ENCODE peak calls at places on chromosomes 11 and 22, in seven cellular contexts. One of them, this sample, is unnamed.

GRCh38 chr11:126716456-126717083 is 284.0 kb downstream of the KIRREL3 start:
- DNase-seq in tibial nerve: peak
- DNase-seq in thoracic aorta: no peak
- DNase-seq in K562: peak
- DNase-seq in testis: peak
- DNase-seq in brain microvascular endothelial cell: peak
- DNase-seq in heart left ventricle: no peak
- DNase-seq in this sample: peak

GRCh38 chr11:29173660-29174062 is 843.2 kb downstream of the KCNA4 start:
- DNase-seq in K562: no peak
- DNase-seq in heart left ventricle: no peak
- DNase-seq in tibial nerve: no peak
- DNase-seq in testis: no peak
- DNase-seq in brain microvascular endothelial cell: peak
- DNase-seq in thoracic aorta: no peak
- DNase-seq in this sample: no peak

GRCh38 chr22:23754980-23755636 is 883 bp upstream of the VPREB3 start:
- DNase-seq in K562: no peak
- DNase-seq in thoracic aorta: no peak
- DNase-seq in tibial nerve: no peak
- DNase-seq in testis: no peak
- DNase-seq in heart left ventricle: no peak
- DNase-seq in brain microvascular endothelial cell: no peak
- DNase-seq in this sample: no peak

GRCh38 chr22:17131686-17132085 is 10.5 kb upstream of the TMEM121B start:
- DNase-seq in thoracic aorta: no peak
- DNase-seq in tibial nerve: no peak
- DNase-seq in testis: no peak
- DNase-seq in brain microvascular endothelial cell: no peak
- DNase-seq in heart left ventricle: peak
- DNase-seq in K562: no peak
- DNase-seq in this sample: no peak

GRCh38 chr11:62402226-62402625 is 16.6 kb upstream of the SCGB1A1 start:
- DNase-seq in tibial nerve: peak
- DNase-seq in thoracic aorta: no peak
- DNase-seq in K562: no peak
- DNase-seq in heart left ventricle: peak
- DNase-seq in brain microvascular endothelial cell: no peak
- DNase-seq in testis: peak
- DNase-seq in this sample: no peak

GRCh38 chr11:69435161-69435990 is 46.1 kb upstream of the LINC01488 start:
- DNase-seq in thoracic aorta: no peak
- DNase-seq in brain microvascular endothelial cell: no peak
- DNase-seq in K562: no peak
- DNase-seq in heart left ventricle: peak
- DNase-seq in tibial nerve: no peak
- DNase-seq in testis: no peak
- DNase-seq in this sample: no peak

GRCh38 chr11:66951135-66951534 is 7.0 kb downstream of the PC start:
- DNase-seq in testis: no peak
- DNase-seq in tibial nerve: no peak
- DNase-seq in thoracic aorta: no peak
- DNase-seq in K562: no peak
- DNase-seq in heart left ventricle: no peak
- DNase-seq in brain microvascular endothelial cell: no peak
- DNase-seq in this sample: no peak

GRCh38 chr11:802693-803466 is 2.2 kb downstream of the PIDD1 start:
- DNase-seq in brain microvascular endothelial cell: no peak
- DNase-seq in thoracic aorta: no peak
- DNase-seq in K562: no peak
- DNase-seq in testis: no peak
- DNase-seq in heart left ventricle: no peak
- DNase-seq in tibial nerve: no peak
- DNase-seq in this sample: no peak

GRCh38 chr11:120226242-120226641 is 13.7 kb upstream of the POU2F3 start:
- DNase-seq in brain microvascular endothelial cell: no peak
- DNase-seq in K562: no peak
- DNase-seq in tibial nerve: no peak
- DNase-seq in thoracic aorta: no peak
- DNase-seq in heart left ventricle: no peak
- DNase-seq in testis: no peak
- DNase-seq in this sample: no peak

GRCh38 chr11:61791737-61792309 is 576 bp downstream of the TMEM258 start:
- DNase-seq in testis: peak
- DNase-seq in heart left ventricle: peak
- DNase-seq in brain microvascular endothelial cell: peak
- DNase-seq in tibial nerve: peak
- DNase-seq in K562: peak
- DNase-seq in thoracic aorta: peak
- DNase-seq in this sample: peak

GRCh38 chr11:90197377-90197776 is 25.5 kb downstream of the CHORDC1 start:
- DNase-seq in brain microvascular endothelial cell: no peak
- DNase-seq in thoracic aorta: no peak
- DNase-seq in K562: no peak
- DNase-seq in tibial nerve: no peak
- DNase-seq in testis: no peak
- DNase-seq in heart left ventricle: no peak
- DNase-seq in this sample: no peak

GRCh38 chr22:43833286-43834240 is 21.5 kb upstream of the EFCAB6 start:
- DNase-seq in brain microvascular endothelial cell: no peak
- DNase-seq in heart left ventricle: no peak
- DNase-seq in tibial nerve: no peak
- DNase-seq in testis: no peak
- DNase-seq in thoracic aorta: no peak
- DNase-seq in K562: no peak
- DNase-seq in this sample: no peak

GRCh38 chr11:1408346-1408745 is 18.6 kb downstream of the BRSK2 start:
- DNase-seq in brain microvascular endothelial cell: no peak
- DNase-seq in testis: no peak
- DNase-seq in heart left ventricle: no peak
- DNase-seq in tibial nerve: no peak
- DNase-seq in K562: no peak
- DNase-seq in thoracic aorta: no peak
- DNase-seq in this sample: no peak

GRCh38 chr11:96237759-96238158 is 105.2 kb downstream of the MAML2 start:
- DNase-seq in heart left ventricle: no peak
- DNase-seq in K562: no peak
- DNase-seq in tibial nerve: no peak
- DNase-seq in brain microvascular endothelial cell: no peak
- DNase-seq in testis: no peak
- DNase-seq in thoracic aorta: no peak
- DNase-seq in this sample: no peak

DNA sequence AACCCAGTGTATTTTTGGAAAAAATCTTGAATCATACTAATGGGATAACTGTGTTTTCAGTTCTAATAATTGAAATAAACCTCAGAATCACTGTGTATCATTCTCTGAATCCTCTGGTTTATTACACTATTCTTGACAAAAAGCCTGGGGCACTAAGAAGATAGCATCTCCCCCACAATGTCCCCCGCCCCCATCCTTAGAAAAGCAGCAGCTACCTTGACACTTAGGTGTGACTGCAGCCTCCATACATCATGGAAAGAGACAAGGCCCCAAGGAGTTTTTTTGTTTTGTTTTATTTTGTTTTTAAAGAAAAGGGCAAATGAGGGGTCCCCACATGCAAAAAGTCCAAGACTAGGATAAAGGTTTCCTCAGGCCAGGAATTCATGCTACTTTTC is 124.8 kb downstream of the APOL5 start:
- DNase-seq in K562: no peak
- DNase-seq in brain microvascular endothelial cell: no peak
- DNase-seq in heart left ventricle: no peak
- DNase-seq in tibial nerve: no peak
- DNase-seq in thoracic aorta: no peak
- DNase-seq in testis: no peak
- DNase-seq in this sample: no peak
- H3K27ac ChIP-seq in K562: no peak
- H3K27ac ChIP-seq in brain microvascular endothelial cell: no peak
- H3K27ac ChIP-seq in heart left ventricle: peak
- H3K27ac ChIP-seq in tibial nerve: no peak
- H3K27ac ChIP-seq in thoracic aorta: no peak
- H3K27ac ChIP-seq in testis: no peak
- H3K27ac ChIP-seq in this sample: no peak

DNA sequence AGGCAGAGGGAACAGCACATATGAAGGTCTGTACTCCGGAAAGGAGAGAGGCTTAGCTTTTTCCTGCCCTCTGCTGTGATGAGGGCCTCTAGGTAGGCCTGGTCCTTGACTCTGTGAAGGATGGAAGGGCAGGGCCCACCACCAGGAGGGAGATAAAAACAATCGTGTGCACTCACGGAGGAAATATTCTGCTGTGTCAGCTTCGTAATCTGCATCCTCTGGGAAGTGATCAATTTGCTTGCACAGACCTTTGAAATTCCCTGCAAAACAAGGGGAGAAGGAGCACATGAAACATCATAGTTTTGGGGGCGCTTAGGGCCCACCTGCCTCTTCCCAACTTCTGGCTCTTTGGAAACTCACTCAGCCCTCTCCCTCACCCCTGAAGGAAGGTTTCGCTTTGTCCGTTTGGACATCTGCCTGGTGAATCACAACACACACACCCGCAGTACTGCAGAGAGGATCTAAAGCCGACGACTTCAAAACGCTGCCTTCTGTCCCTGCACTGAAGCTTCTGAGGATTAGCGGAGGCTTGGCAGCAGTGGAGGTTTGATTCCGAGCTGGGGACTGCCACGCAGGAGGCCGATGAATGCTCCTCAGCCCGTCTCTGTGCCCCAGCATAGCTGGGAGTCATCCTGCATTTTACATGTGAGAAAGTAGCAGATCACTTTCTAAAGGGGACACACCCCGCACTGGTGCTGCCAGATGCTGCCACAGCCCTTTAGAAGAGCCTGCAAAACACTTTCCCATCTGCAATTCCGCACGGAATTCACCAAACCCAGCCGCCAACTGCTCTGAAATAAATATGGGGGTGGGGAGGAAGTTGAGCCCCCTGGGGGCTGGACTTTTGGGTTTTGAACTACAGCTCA is 58.6 kb upstream of the EIF3D start:
- DNase-seq in brain microvascular endothelial cell: peak
- DNase-seq in testis: no peak
- DNase-seq in thoracic aorta: no peak
- DNase-seq in tibial nerve: no peak
- DNase-seq in K562: no peak
- DNase-seq in heart left ventricle: no peak
- DNase-seq in this sample: no peak
- H3K27ac ChIP-seq in brain microvascular endothelial cell: no peak
- H3K27ac ChIP-seq in testis: no peak
- H3K27ac ChIP-seq in thoracic aorta: no peak
- H3K27ac ChIP-seq in tibial nerve: no peak
- H3K27ac ChIP-seq in K562: no peak
- H3K27ac ChIP-seq in heart left ventricle: no peak
- H3K27ac ChIP-seq in this sample: no peak

GRCh38 chr22:50550395-50550794 is 4.7 kb downstream of the KLHDC7B start:
- DNase-seq in testis: no peak
- DNase-seq in tibial nerve: no peak
- DNase-seq in heart left ventricle: no peak
- DNase-seq in brain microvascular endothelial cell: no peak
- DNase-seq in K562: no peak
- DNase-seq in thoracic aorta: no peak
- DNase-seq in this sample: no peak

GRCh38 chr22:50547231-50547851 is 1.6 kb downstream of the KLHDC7B start:
- DNase-seq in thoracic aorta: no peak
- DNase-seq in heart left ventricle: no peak
- DNase-seq in testis: no peak
- DNase-seq in tibial nerve: no peak
- DNase-seq in brain microvascular endothelial cell: no peak
- DNase-seq in K562: no peak
- DNase-seq in this sample: no peak

GRCh38 chr22:50548046-50548912 is 2.6 kb downstream of the KLHDC7B start:
- DNase-seq in brain microvascular endothelial cell: no peak
- DNase-seq in thoracic aorta: no peak
- DNase-seq in heart left ventricle: no peak
- DNase-seq in testis: no peak
- DNase-seq in K562: no peak
- DNase-seq in tibial nerve: no peak
- DNase-seq in this sample: no peak

GRCh38 chr22:50551160-50551752 is 5.6 kb downstream of the KLHDC7B start:
- DNase-seq in tibial nerve: no peak
- DNase-seq in brain microvascular endothelial cell: no peak
- DNase-seq in testis: no peak
- DNase-seq in K562: no peak
- DNase-seq in thoracic aorta: no peak
- DNase-seq in heart left ventricle: no peak
- DNase-seq in this sample: no peak

DNA sequence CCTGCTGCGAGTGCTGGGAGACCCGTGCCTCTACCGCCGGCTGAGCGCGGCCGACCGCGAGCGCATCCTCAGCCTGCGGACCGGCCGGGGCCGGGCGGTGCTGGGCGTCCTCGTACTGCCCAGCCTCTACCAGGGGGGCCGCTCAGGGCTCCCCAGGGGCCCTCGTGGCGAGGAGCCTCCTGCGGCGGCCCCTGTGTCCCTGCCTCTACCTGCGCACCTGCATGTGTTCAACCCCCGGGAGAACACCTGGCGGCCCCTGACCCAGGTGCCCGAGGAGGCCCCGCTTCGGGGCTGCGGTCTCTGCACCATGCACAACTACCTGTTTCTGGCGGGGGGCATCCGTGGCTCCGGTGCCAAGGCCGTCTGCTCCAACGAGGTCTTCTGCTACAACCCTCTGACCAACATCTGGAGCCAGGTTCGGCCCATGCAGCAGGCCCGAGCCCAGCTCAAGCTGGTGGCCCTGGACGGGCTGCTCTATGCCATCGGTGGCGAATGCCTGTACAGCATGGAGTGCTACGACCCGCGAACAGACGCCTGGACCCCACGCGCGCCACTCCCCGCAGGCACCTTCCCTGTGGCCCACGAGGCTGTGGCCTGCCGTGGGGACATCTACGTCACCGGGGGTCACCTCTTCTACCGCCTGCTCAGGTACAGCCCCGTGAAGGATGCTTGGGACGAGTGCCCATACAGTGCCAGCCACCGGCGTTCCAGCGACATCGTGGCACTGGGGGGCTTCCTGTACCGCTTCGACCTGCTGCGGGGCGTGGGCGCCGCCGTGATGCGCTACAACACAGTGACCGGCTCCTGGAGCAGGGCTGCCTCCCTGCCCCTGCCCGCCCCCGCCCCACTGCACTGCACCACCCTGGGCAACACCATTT is 3.5 kb downstream of the KLHDC7B start:
- DNase-seq in heart left ventricle: no peak
- DNase-seq in tibial nerve: no peak
- DNase-seq in thoracic aorta: no peak
- DNase-seq in testis: no peak
- DNase-seq in K562: no peak
- DNase-seq in brain microvascular endothelial cell: no peak
- DNase-seq in this sample: no peak
- H3K27ac ChIP-seq in heart left ventricle: no peak
- H3K27ac ChIP-seq in tibial nerve: peak
- H3K27ac ChIP-seq in thoracic aorta: no peak
- H3K27ac ChIP-seq in testis: no peak
- H3K27ac ChIP-seq in K562: no peak
- H3K27ac ChIP-seq in brain microvascular endothelial cell: no peak
- H3K27ac ChIP-seq in this sample: no peak

GRCh38 chr11:60561254-60561653 is 46.1 kb downstream of the MS4A13 start:
- DNase-seq in brain microvascular endothelial cell: no peak
- DNase-seq in K562: no peak
- DNase-seq in heart left ventricle: no peak
- DNase-seq in testis: no peak
- DNase-seq in tibial nerve: no peak
- DNase-seq in thoracic aorta: no peak
- DNase-seq in this sample: no peak

GRCh38 chr11:60566773-60567172 is 51.6 kb downstream of the MS4A13 start:
- DNase-seq in thoracic aorta: no peak
- DNase-seq in testis: no peak
- DNase-seq in tibial nerve: no peak
- DNase-seq in heart left ventricle: no peak
- DNase-seq in brain microvascular endothelial cell: no peak
- DNase-seq in K562: no peak
- DNase-seq in this sample: no peak

GRCh38 chr11:60563553-60564235 is 48.5 kb downstream of the MS4A13 start:
- DNase-seq in K562: no peak
- DNase-seq in thoracic aorta: no peak
- DNase-seq in tibial nerve: no peak
- DNase-seq in testis: no peak
- DNase-seq in heart left ventricle: no peak
- DNase-seq in brain microvascular endothelial cell: no peak
- DNase-seq in this sample: no peak
- H3K27ac ChIP-seq in K562: no peak
- H3K27ac ChIP-seq in thoracic aorta: no peak
- H3K27ac ChIP-seq in tibial nerve: no peak
- H3K27ac ChIP-seq in testis: no peak
- H3K27ac ChIP-seq in heart left ventricle: no peak
- H3K27ac ChIP-seq in brain microvascular endothelial cell: no peak
- H3K27ac ChIP-seq in this sample: no peak